ENCODE peak calls at places on chromosomes 6 and 20, in nine cellular contexts. One of them, this sample, is unnamed.

GRCh38 chr6:157531169-157531985 is 150.4 kb downstream of the ZDHHC14 start:
- DNase-seq in ACHN: no peak
- DNase-seq in NCI-H1105: no peak
- DNase-seq in neural crest cell: no peak
- DNase-seq in NCI-H1436 treated with DMSO at 0.1 percent for 48 hours: no peak
- DNase-seq in AG04450: no peak
- DNase-seq in mesenchymal stem cell: no peak
- DNase-seq in M059J: no peak
- DNase-seq in psoas muscle: peak; percentile 91
- DNase-seq in this sample: no peak

GRCh38 chr6:84304881-84305280 is 77.4 kb upstream of the CEP162 start:
- DNase-seq in ACHN: no peak
- DNase-seq in NCI-H1105: no peak
- DNase-seq in neural crest cell: no peak
- DNase-seq in NCI-H1436 treated with DMSO at 0.1 percent for 48 hours: no peak
- DNase-seq in AG04450: no peak
- DNase-seq in mesenchymal stem cell: no peak
- DNase-seq in M059J: no peak
- DNase-seq in psoas muscle: no peak
- DNase-seq in this sample: no peak

GRCh38 chr6:2042951-2043648 is 202.3 kb downstream of the GMDS start:
- DNase-seq in ACHN: no peak
- DNase-seq in NCI-H1105: no peak
- DNase-seq in neural crest cell: no peak
- DNase-seq in NCI-H1436 treated with DMSO at 0.1 percent for 48 hours: no peak
- DNase-seq in AG04450: no peak
- DNase-seq in mesenchymal stem cell: no peak
- DNase-seq in M059J: no peak
- DNase-seq in psoas muscle: no peak
- DNase-seq in this sample: no peak

GRCh38 chr6:79421707-79422484 is 115.3 kb downstream of the LCA5 start:
- DNase-seq in ACHN: peak; percentile 22
- DNase-seq in NCI-H1105: peak; percentile 92
- DNase-seq in neural crest cell: no peak
- DNase-seq in NCI-H1436 treated with DMSO at 0.1 percent for 48 hours: peak; percentile 84
- DNase-seq in AG04450: peak; percentile 81
- DNase-seq in mesenchymal stem cell: peak; percentile 93
- DNase-seq in M059J: peak; percentile 74
- DNase-seq in psoas muscle: no peak
- DNase-seq in this sample: no peak

GRCh38 chr6:6680524-6680923 is 92.0 kb downstream of the LY86 start:
- DNase-seq in ACHN: no peak
- DNase-seq in NCI-H1105: no peak
- DNase-seq in neural crest cell: no peak
- DNase-seq in NCI-H1436 treated with DMSO at 0.1 percent for 48 hours: no peak
- DNase-seq in AG04450: no peak
- DNase-seq in mesenchymal stem cell: no peak
- DNase-seq in M059J: no peak
- DNase-seq in psoas muscle: no peak
- DNase-seq in this sample: no peak

GRCh38 chr6:137518584-137518983 is 24.4 kb upstream of the OLIG3 start:
- DNase-seq in ACHN: no peak
- DNase-seq in NCI-H1105: no peak
- DNase-seq in neural crest cell: no peak
- DNase-seq in NCI-H1436 treated with DMSO at 0.1 percent for 48 hours: no peak
- DNase-seq in AG04450: no peak
- DNase-seq in mesenchymal stem cell: no peak
- DNase-seq in M059J: no peak
- DNase-seq in psoas muscle: no peak
- DNase-seq in this sample: no peak

GRCh38 chr20:51731771-51732453 is 36.3 kb downstream of the ATP9A start:
- DNase-seq in ACHN: no peak
- DNase-seq in NCI-H1105: no peak
- DNase-seq in neural crest cell: no peak
- DNase-seq in NCI-H1436 treated with DMSO at 0.1 percent for 48 hours: no peak
- DNase-seq in AG04450: no peak
- DNase-seq in mesenchymal stem cell: peak; percentile 37
- DNase-seq in M059J: no peak
- DNase-seq in psoas muscle: no peak
- DNase-seq in this sample: no peak

GRCh38 chr6:70312165-70312564 is 9.3 kb upstream of the COL9A1 start:
- DNase-seq in ACHN: peak; percentile 91
- DNase-seq in NCI-H1105: no peak
- DNase-seq in neural crest cell: no peak
- DNase-seq in NCI-H1436 treated with DMSO at 0.1 percent for 48 hours: no peak
- DNase-seq in AG04450: peak; percentile 34
- DNase-seq in mesenchymal stem cell: peak; percentile 65
- DNase-seq in M059J: peak; percentile 96
- DNase-seq in psoas muscle: no peak
- DNase-seq in this sample: no peak

GRCh38 chr6:44020148-44020547 is 107.1 kb downstream of the MRPL14 start:
- DNase-seq in ACHN: no peak
- DNase-seq in NCI-H1105: no peak
- DNase-seq in neural crest cell: no peak
- DNase-seq in NCI-H1436 treated with DMSO at 0.1 percent for 48 hours: no peak
- DNase-seq in AG04450: no peak
- DNase-seq in mesenchymal stem cell: no peak
- DNase-seq in M059J: no peak
- DNase-seq in psoas muscle: no peak
- DNase-seq in this sample: no peak

GRCh38 chr6:1076531-1077453 is 235.1 kb upstream of the FOXQ1 start:
- DNase-seq in ACHN: no peak
- DNase-seq in NCI-H1105: no peak
- DNase-seq in neural crest cell: no peak
- DNase-seq in NCI-H1436 treated with DMSO at 0.1 percent for 48 hours: no peak
- DNase-seq in AG04450: no peak
- DNase-seq in mesenchymal stem cell: no peak
- DNase-seq in M059J: no peak
- DNase-seq in psoas muscle: no peak
- DNase-seq in this sample: no peak